ENCODE peak calls at places on chromosomes 11 and 22, in five cellular contexts. W, X, R, J and P are unnamed samples.

GRCh38 chr11:429931-430456 is 11.8 kb downstream of the ANO9 start:
- DNase-seq in W (no peak), X (no peak), R (peak; percentile 28), J (no peak), P (no peak)

GRCh38 chr11:72676874-72677341 is 2.7 kb upstream of the PDE2A start:
- DNase-seq in W (no peak), X (no peak), R (peak; percentile 73), J (peak; percentile 50), P (peak; percentile 20)

GRCh38 chr11:64060861-64061444 is 25.2 kb downstream of the FLRT1 start:
- DNase-seq in W (peak; percentile 9), X (no peak), R (peak; percentile 52), J (peak; percentile 27), P (no peak)

GRCh38 chr11:134024420-134025085 is 44.3 kb upstream of the JAM3 start:
- DNase-seq in W (no peak), X (no peak), R (no peak), J (no peak), P (no peak)

GRCh38 chr11:76380977-76381719 is at the start of the genes GVQW3 and THAP12:
- DNase-seq in W (peak; percentile 93), X (peak; percentile 93), R (peak; percentile 99), J (peak; percentile 96), P (peak; percentile 92)

GRCh38 chr22:21702094-21702493 is 33.5 kb downstream of the YPEL1 start:
- DNase-seq in W (no peak), X (no peak), R (no peak), J (no peak), P (no peak)

GRCh38 chr11:126891556-126892217 is 108.9 kb downstream of the KIRREL3 start:
- DNase-seq in W (no peak), X (no peak), R (no peak), J (no peak), P (no peak)

GRCh38 chr22:22593964-22594656 is 35.0 kb upstream of the PRAME start:
- DNase-seq in W (no peak), X (peak; percentile 48), R (peak; percentile 48), J (peak; percentile 40), P (peak; percentile 23)

GRCh38 chr11:125443767-125444311 is 52.2 kb downstream of the FEZ1 start:
- DNase-seq in W (no peak), X (no peak), R (no peak), J (no peak), P (no peak)

GRCh38 chr11:117229411-117229810 is 2.5 kb downstream of the PCSK7 start:
- DNase-seq in W (no peak), X (no peak), R (no peak), J (no peak), P (no peak)

GRCh38 chr11:16612801-16613400 is 125.5 kb upstream of the C11orf58 start:
- DNase-seq in W (peak; percentile 84), X (no peak), R (no peak), J (no peak), P (no peak)

GRCh38 chr11:111526501-111526900 is 11.9 kb downstream of the HOATZ start:
- DNase-seq in W (no peak), X (no peak), R (no peak), J (no peak), P (no peak)

GRCh38 chr22:50444663-50445062 is 30.2 kb downstream of the SBF1 start:
- DNase-seq in W (no peak), X (peak; percentile 6), R (no peak), J (no peak), P (no peak)

GRCh38 chr11:109668973-109669634 is 247.1 kb downstream of the C11orf87 start:
- DNase-seq in W (no peak), X (no peak), R (no peak), J (no peak), P (no peak)

GRCh38 chr22:36764060-36764459 is 11.9 kb downstream of the IFT27 start:
- DNase-seq in W (no peak), X (no peak), R (no peak), J (no peak), P (no peak)

GRCh38 chr11:61297741-61298140 is 2.6 kb upstream of the VWCE start:
- DNase-seq in W (no peak), X (no peak), R (no peak), J (no peak), P (no peak)

GRCh38 chr11:92322225-92322624 is 97.6 kb downstream of the FAT3 start:
- DNase-seq in W (no peak), X (no peak), R (no peak), J (no peak), P (no peak)

GRCh38 chr11:47860526-47860925 is 12.4 kb upstream of the NUP160 start:
- DNase-seq in W (no peak), X (no peak), R (no peak), J (no peak), P (no peak)

GRCh38 chr11:102932678-102933077 is 22.9 kb downstream of the MMP13 start:
- DNase-seq in W (no peak), X (no peak), R (no peak), J (no peak), P (no peak)

GRCh38 chr11:44067266-44067665 is 1.2 kb downstream of the ACCS start:
- DNase-seq in W (no peak), X (no peak), R (no peak), J (no peak), P (no peak)

GRCh38 chr11:19728436-19728835 is 15.8 kb downstream of the NAV2 start:
- DNase-seq in W (no peak), X (no peak), R (no peak), J (no peak), P (no peak)

GRCh38 chr11:128620306-128621175 is 33.2 kb upstream of the ETS1 start:
- DNase-seq in W (no peak), X (no peak), R (no peak), J (no peak), P (no peak)

GRCh38 chr11:6677018-6677417 is 6.1 kb downstream of the MRPL17 start:
- DNase-seq in W (no peak), X (no peak), R (no peak), J (no peak), P (no peak)

GRCh38 chr11:2777871-2778629 is 78.3 kb upstream of the KCNQ1OT1 start:
- DNase-seq in W (no peak), X (no peak), R (peak; percentile 35), J (no peak), P (no peak)

GRCh38 chr11:120324932-120325810 is at the start of gene TLCD5:
- DNase-seq in W (peak; percentile 36), X (peak; percentile 54), R (peak; percentile 65), J (no peak), P (no peak)

GRCh38 chr11:122706261-122706660 is 50.7 kb downstream of the UBASH3B start:
- DNase-seq in W (no peak), X (no peak), R (no peak), J (no peak), P (no peak)

GRCh38 chr22:22185844-22186499 is 58.6 kb upstream of the VPREB1 start:
- DNase-seq in W (no peak), X (no peak), R (no peak), J (no peak), P (no peak)

GRCh38 chr22:20637740-20638139 is 130.3 kb downstream of the MED15 start:
- DNase-seq in W (no peak), X (no peak), R (no peak), J (no peak), P (no peak)

GRCh38 chr11:70489276-70489675 is 90.9 kb downstream of the CTTN start:
- DNase-seq in W (no peak), X (no peak), R (no peak), J (no peak), P (no peak)

GRCh38 chr11:97015327-97015726 is 625.5 kb downstream of the JRKL start:
- DNase-seq in W (no peak), X (no peak), R (no peak), J (no peak), P (no peak)

GRCh38 chr11:129372609-129373488 is 2.8 kb upstream of the BARX2 start:
- DNase-seq in W (no peak), X (no peak), R (peak; percentile 46), J (no peak), P (no peak)

GRCh38 chr11:112219476-112220232 is 6.6 kb upstream of the PTS start:
- DNase-seq in W (peak; percentile 35), X (peak; percentile 71), R (no peak), J (peak; percentile 12), P (peak; percentile 73)

GRCh38 chr11:12724301-12725046 is 50.3 kb downstream of the TEAD1 start:
- DNase-seq in W (peak; percentile 96), X (peak; percentile 92), R (peak; percentile 80), J (no peak), P (peak; percentile 78)

GRCh38 chr11:95991101-95991500 is 67.2 kb upstream of the MTMR2 start:
- DNase-seq in W (no peak), X (no peak), R (no peak), J (no peak), P (no peak)

GRCh38 chr11:92852203-92852602 is 117.2 kb upstream of the MTNR1B start:
- DNase-seq in W (no peak), X (no peak), R (no peak), J (no peak), P (no peak)

GRCh38 chr11:117480221-117480620 is 152.6 kb downstream of the CEP164 start:
- DNase-seq in W (no peak), X (no peak), R (no peak), J (no peak), P (no peak)